ENCODE peak calls at places on chromosomes 6 and 20, in five cellular contexts. One of them, this sample, is unnamed. For H3K4me1, the result is how much of the 10 kb centered on the place peaks cover.

GRCh38 chr20:7879883-7880282 is 60.4 kb downstream of the HAO1 start:
- DNase-seq in heart left ventricle: no peak
- DNase-seq in hepatocyte: peak
- DNase-seq in upper lobe of right lung: no peak
- DNase-seq in cardiac muscle cell: peak
- DNase-seq in this sample: no peak

GRCh38 chr20:57753332-57754164 is 43.7 kb upstream of the PMEPA1 start:
- DNase-seq in heart left ventricle: peak
- DNase-seq in hepatocyte: no peak
- DNase-seq in upper lobe of right lung: peak
- DNase-seq in cardiac muscle cell: no peak
- DNase-seq in this sample: no peak

GRCh38 chr20:57397004-57397692 is 6.0 kb downstream of the RBM38 start:
- DNase-seq in heart left ventricle: no peak
- DNase-seq in hepatocyte: no peak
- DNase-seq in upper lobe of right lung: peak
- DNase-seq in cardiac muscle cell: no peak
- DNase-seq in this sample: no peak

GRCh38 chr6:134706153-134706552 is 243.7 kb downstream of the ALDH8A1 start:
- DNase-seq in heart left ventricle: no peak
- DNase-seq in hepatocyte: no peak
- DNase-seq in upper lobe of right lung: no peak
- DNase-seq in cardiac muscle cell: no peak
- DNase-seq in this sample: no peak

GRCh38 chr20:24109008-24109407 is 120.4 kb upstream of the GGTLC1 start:
- DNase-seq in heart left ventricle: no peak
- DNase-seq in hepatocyte: no peak
- DNase-seq in upper lobe of right lung: no peak
- DNase-seq in cardiac muscle cell: no peak
- DNase-seq in this sample: no peak

GRCh38 chr6:73854998-73855718 is 159.2 kb downstream of the CD109 start:
- DNase-seq in heart left ventricle: peak
- DNase-seq in hepatocyte: peak
- DNase-seq in upper lobe of right lung: no peak
- DNase-seq in cardiac muscle cell: peak
- DNase-seq in this sample: no peak

GRCh38 chr20:13708234-13708633 is 69.5 kb upstream of the TASP1 start:
- DNase-seq in heart left ventricle: no peak
- DNase-seq in hepatocyte: no peak
- DNase-seq in upper lobe of right lung: no peak
- DNase-seq in cardiac muscle cell: no peak
- DNase-seq in this sample: no peak

GRCh38 chr6:144999127-144999526 is 714.0 kb downstream of the UTRN start:
- DNase-seq in heart left ventricle: no peak
- DNase-seq in hepatocyte: no peak
- DNase-seq in upper lobe of right lung: no peak
- DNase-seq in cardiac muscle cell: no peak
- DNase-seq in this sample: no peak

GRCh38 chr6:11096109-11096508 is 2.5 kb downstream of the SMIM13 start:
- DNase-seq in heart left ventricle: no peak
- DNase-seq in hepatocyte: peak
- DNase-seq in upper lobe of right lung: no peak
- DNase-seq in cardiac muscle cell: peak
- DNase-seq in this sample: no peak

GRCh38 chr20:10313701-10314100 is 95.1 kb downstream of the SNAP25 start:
- DNase-seq in heart left ventricle: no peak
- DNase-seq in hepatocyte: peak
- DNase-seq in upper lobe of right lung: no peak
- DNase-seq in cardiac muscle cell: peak
- DNase-seq in this sample: no peak

GRCh38 chr6:71197770-71198169 is 90.8 kb upstream of the OGFRL1 start:
- DNase-seq in heart left ventricle: no peak
- DNase-seq in hepatocyte: no peak
- DNase-seq in upper lobe of right lung: no peak
- DNase-seq in cardiac muscle cell: peak
- DNase-seq in this sample: no peak

GRCh38 chr6:154569136-154569862 is 58.8 kb upstream of the CNKSR3 start:
- DNase-seq in heart left ventricle: no peak
- DNase-seq in hepatocyte: peak
- DNase-seq in upper lobe of right lung: no peak
- DNase-seq in cardiac muscle cell: no peak
- DNase-seq in this sample: no peak

GRCh38 chr6:22025468-22026159 is 271.2 kb downstream of the PRL start:
- DNase-seq in heart left ventricle: peak
- DNase-seq in hepatocyte: peak
- DNase-seq in upper lobe of right lung: no peak
- DNase-seq in cardiac muscle cell: peak
- DNase-seq in this sample: no peak

GRCh38 chr6:143361536-143362191 is 88.8 kb downstream of the ADAT2 start:
- DNase-seq in heart left ventricle: no peak
- DNase-seq in hepatocyte: no peak
- DNase-seq in upper lobe of right lung: no peak
- DNase-seq in cardiac muscle cell: peak
- DNase-seq in this sample: no peak

GRCh38 chr20:36110936-36111445 is 43.5 kb upstream of the EPB41L1 start:
- DNase-seq in heart left ventricle: no peak
- DNase-seq in hepatocyte: no peak
- DNase-seq in upper lobe of right lung: no peak
- DNase-seq in cardiac muscle cell: no peak
- DNase-seq in this sample: no peak

GRCh38 chr6:13667655-13668054 is 44.0 kb downstream of the RANBP9 start:
- DNase-seq in heart left ventricle: no peak
- DNase-seq in hepatocyte: no peak
- DNase-seq in upper lobe of right lung: no peak
- DNase-seq in cardiac muscle cell: peak
- DNase-seq in this sample: no peak

GRCh38 chr6:1485678-1486077 is 96.3 kb downstream of the FOXF2 start:
- DNase-seq in heart left ventricle: no peak
- DNase-seq in hepatocyte: peak
- DNase-seq in upper lobe of right lung: no peak
- DNase-seq in cardiac muscle cell: peak
- DNase-seq in this sample: no peak

GRCh38 chr6:467111-467510 is 75.6 kb downstream of the IRF4 start:
- DNase-seq in heart left ventricle: no peak
- DNase-seq in hepatocyte: no peak
- DNase-seq in upper lobe of right lung: no peak
- DNase-seq in cardiac muscle cell: no peak
- DNase-seq in this sample: no peak

GRCh38 chr6:137269347-137269746 is 50.2 kb upstream of the IFNGR1 start:
- DNase-seq in heart left ventricle: no peak
- DNase-seq in hepatocyte: no peak
- DNase-seq in upper lobe of right lung: no peak
- DNase-seq in cardiac muscle cell: no peak
- DNase-seq in this sample: no peak

GRCh38 chr6:5030596-5031136 is 26.8 kb upstream of the RPP40 start:
- DNase-seq in heart left ventricle: peak
- DNase-seq in hepatocyte: peak
- DNase-seq in upper lobe of right lung: peak
- DNase-seq in cardiac muscle cell: peak
- DNase-seq in this sample: peak

DNA sequence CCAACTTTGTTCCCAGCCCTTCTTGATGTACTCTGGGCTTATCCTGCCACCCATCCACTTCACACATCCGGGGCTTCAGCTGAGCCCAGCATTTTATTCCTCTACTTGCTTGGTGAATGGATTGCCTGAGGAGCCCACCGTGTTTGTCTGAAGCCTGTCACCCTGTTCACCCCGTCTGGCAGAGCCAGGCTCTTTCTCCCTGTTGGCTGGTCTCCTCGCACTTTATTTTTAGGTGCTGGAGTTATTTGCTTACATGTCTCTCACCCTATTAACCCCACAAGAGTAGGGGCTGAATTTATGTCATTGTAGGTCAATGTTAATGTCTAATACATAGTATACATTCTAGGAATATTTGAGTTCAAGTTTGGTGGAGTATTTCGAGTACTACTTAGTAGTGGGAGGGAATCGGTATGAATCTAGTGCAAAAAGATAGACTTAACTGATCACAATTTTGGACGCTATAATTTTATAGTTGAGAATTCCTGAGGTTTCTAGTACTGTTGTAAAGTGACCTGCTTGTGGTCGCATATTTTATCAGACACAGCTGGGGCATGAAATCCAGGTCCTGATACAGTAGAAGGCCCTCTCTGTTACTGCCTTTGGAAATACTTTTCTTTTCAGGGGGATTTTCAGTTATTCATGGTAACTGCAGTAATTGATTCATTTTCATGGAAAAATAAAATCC is 10.8 kb downstream of the JARID2 start:
- DNase-seq in heart left ventricle: no peak
- DNase-seq in hepatocyte: no peak
- DNase-seq in upper lobe of right lung: no peak
- DNase-seq in cardiac muscle cell: no peak
- DNase-seq in this sample: no peak
- H3K4me1 ChIP-seq in heart left ventricle: under half
- H3K4me1 ChIP-seq in hepatocyte: under half
- H3K4me1 ChIP-seq in upper lobe of right lung: under half
- H3K4me1 ChIP-seq in cardiac muscle cell: under half
- H3K4me1 ChIP-seq in this sample: under half

GRCh38 chr20:62645613-62646012 is 3.3 kb downstream of the SLCO4A1 start:
- DNase-seq in heart left ventricle: no peak
- DNase-seq in hepatocyte: no peak
- DNase-seq in upper lobe of right lung: no peak
- DNase-seq in cardiac muscle cell: no peak
- DNase-seq in this sample: no peak

GRCh38 chr20:62646851-62647520 is 4.7 kb downstream of the SLCO4A1 start:
- DNase-seq in heart left ventricle: no peak
- DNase-seq in hepatocyte: no peak
- DNase-seq in upper lobe of right lung: no peak
- DNase-seq in cardiac muscle cell: no peak
- DNase-seq in this sample: no peak

GRCh38 chr20:62643521-62644043 is 1.3 kb downstream of the SLCO4A1 start:
- DNase-seq in heart left ventricle: no peak
- DNase-seq in hepatocyte: no peak
- DNase-seq in upper lobe of right lung: no peak
- DNase-seq in cardiac muscle cell: no peak
- DNase-seq in this sample: no peak

GRCh38 chr20:62644044-62644795 is 1.9 kb downstream of the SLCO4A1 start:
- DNase-seq in heart left ventricle: no peak
- DNase-seq in hepatocyte: no peak
- DNase-seq in upper lobe of right lung: no peak
- DNase-seq in cardiac muscle cell: no peak
- DNase-seq in this sample: no peak

DNA sequence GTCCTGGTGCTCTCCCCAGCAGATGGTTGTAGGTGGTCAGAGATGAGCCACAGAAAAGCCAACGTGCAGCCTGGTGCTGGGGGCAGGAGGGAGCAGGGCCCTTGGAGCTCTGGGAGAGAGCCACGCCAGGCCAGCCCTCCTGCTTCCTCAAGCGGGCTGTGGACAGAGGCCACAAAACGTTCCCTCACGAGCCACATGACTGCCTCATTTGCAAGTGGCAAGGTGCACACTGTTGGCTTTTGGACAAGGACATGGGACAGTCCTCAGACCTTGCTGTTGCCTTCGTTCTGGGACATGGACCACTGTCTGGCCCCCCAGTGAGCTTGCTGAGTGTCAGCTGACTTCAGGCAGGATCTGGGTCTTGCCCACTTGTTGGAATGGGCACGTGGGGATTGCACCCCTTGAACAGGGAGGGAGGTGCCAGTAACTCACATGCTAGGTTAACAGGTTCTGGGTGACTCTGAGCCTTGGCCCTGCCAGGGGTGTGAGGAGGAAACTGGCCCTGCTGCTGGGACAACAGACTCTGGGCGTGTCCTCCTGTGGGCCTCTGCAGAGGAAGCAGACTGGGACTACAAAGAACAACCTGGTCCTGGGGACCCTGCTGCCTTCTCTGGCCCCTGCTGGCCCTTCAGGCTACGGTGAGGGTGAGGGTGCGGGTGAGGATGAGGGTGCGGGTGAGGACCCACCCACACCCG is 2.6 kb downstream of the SLCO4A1 start:
- DNase-seq in heart left ventricle: no peak
- DNase-seq in hepatocyte: no peak
- DNase-seq in upper lobe of right lung: no peak
- DNase-seq in cardiac muscle cell: no peak
- DNase-seq in this sample: no peak
- H3K4me1 ChIP-seq in heart left ventricle: under half
- H3K4me1 ChIP-seq in hepatocyte: under half
- H3K4me1 ChIP-seq in upper lobe of right lung: under half
- H3K4me1 ChIP-seq in cardiac muscle cell: under half
- H3K4me1 ChIP-seq in this sample: under half

DNA sequence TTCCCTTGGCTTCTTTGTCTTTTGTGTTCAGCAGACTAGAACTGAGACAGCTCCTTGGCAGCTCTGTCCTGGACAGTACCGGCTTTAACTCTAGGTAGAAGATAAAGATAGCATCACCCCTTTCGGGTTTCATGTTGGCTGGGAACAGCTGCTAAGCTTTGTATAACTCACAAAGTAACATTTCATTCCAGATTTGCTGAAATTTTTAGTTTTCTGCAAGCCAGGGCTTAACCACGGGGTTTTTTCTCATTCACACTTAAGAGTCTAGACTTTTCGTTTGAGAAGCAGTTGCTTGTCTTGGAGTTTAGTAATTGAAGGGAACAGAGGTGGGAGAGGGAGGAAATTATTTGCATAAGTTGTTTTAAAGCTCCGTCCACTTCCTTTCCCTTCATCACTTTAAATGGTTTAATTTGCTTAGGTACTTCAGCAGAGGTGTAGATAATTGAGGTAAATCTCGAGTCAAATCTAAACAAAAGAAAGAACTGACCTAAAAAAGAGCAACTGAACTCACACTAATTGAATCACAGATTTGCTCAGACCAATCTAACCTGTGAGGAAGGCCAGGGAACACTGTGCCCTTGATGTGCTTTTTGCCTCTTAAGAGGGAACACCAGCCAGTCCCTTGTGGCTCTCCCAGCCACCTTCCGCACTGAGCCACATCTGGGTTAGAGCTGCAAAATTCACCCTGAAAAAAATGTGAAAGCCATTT is 48.3 kb downstream of the RREB1 start:
- DNase-seq in heart left ventricle: no peak
- DNase-seq in hepatocyte: no peak
- DNase-seq in upper lobe of right lung: no peak
- DNase-seq in cardiac muscle cell: no peak
- DNase-seq in this sample: no peak
- H3K4me1 ChIP-seq in heart left ventricle: under half
- H3K4me1 ChIP-seq in hepatocyte: under half
- H3K4me1 ChIP-seq in upper lobe of right lung: half or more
- H3K4me1 ChIP-seq in cardiac muscle cell: under half
- H3K4me1 ChIP-seq in this sample: under half

GRCh38 chr20:64003970-64004725 is 23.2 kb downstream of the PRPF6 start:
- DNase-seq in heart left ventricle: no peak
- DNase-seq in hepatocyte: no peak
- DNase-seq in upper lobe of right lung: no peak
- DNase-seq in cardiac muscle cell: no peak
- DNase-seq in this sample: no peak
- H3K4me1 ChIP-seq in heart left ventricle: under half
- H3K4me1 ChIP-seq in hepatocyte: under half
- H3K4me1 ChIP-seq in upper lobe of right lung: under half
- H3K4me1 ChIP-seq in cardiac muscle cell: under half
- H3K4me1 ChIP-seq in this sample: under half